ENCODE peak calls at places on chromosomes 6 and 20, in nine cellular contexts. One of them, this sample, is unnamed.

GRCh38 chr6:53043626-53044025 is 21.6 kb upstream of the FBXO9 start:
- DNase-seq in keratinocyte: no peak
- DNase-seq in H1: no peak
- DNase-seq in upper lobe of right lung: no peak
- DNase-seq in CD8-positive, alpha-beta T cell: no peak
- DNase-seq in A549: no peak
- DNase-seq in HFF-Myc: no peak
- DNase-seq in astrocyte of the cerebellum: no peak
- DNase-seq in cardiac muscle cell: peak
- DNase-seq in this sample: no peak

GRCh38 chr20:57999465-58000111 is 228.9 kb downstream of the ANKRD60 start:
- DNase-seq in keratinocyte: no peak
- DNase-seq in H1: peak
- DNase-seq in upper lobe of right lung: no peak
- DNase-seq in CD8-positive, alpha-beta T cell: no peak
- DNase-seq in A549: no peak
- DNase-seq in HFF-Myc: no peak
- DNase-seq in astrocyte of the cerebellum: no peak
- DNase-seq in cardiac muscle cell: peak
- DNase-seq in this sample: no peak

GRCh38 chr6:168732676-168733075 is 291.7 kb downstream of the SMOC2 start:
- DNase-seq in keratinocyte: no peak
- DNase-seq in H1: no peak
- DNase-seq in upper lobe of right lung: no peak
- DNase-seq in CD8-positive, alpha-beta T cell: no peak
- DNase-seq in A549: no peak
- DNase-seq in HFF-Myc: no peak
- DNase-seq in astrocyte of the cerebellum: no peak
- DNase-seq in cardiac muscle cell: no peak
- DNase-seq in this sample: no peak

GRCh38 chr6:144931172-144932035 is 646.3 kb downstream of the UTRN start:
- DNase-seq in keratinocyte: no peak
- DNase-seq in H1: peak
- DNase-seq in upper lobe of right lung: no peak
- DNase-seq in CD8-positive, alpha-beta T cell: no peak
- DNase-seq in A549: peak
- DNase-seq in HFF-Myc: no peak
- DNase-seq in astrocyte of the cerebellum: peak
- DNase-seq in cardiac muscle cell: peak
- DNase-seq in this sample: no peak

GRCh38 chr6:37630281-37630799 is 67.3 kb downstream of the MDGA1 start:
- DNase-seq in keratinocyte: peak
- DNase-seq in H1: no peak
- DNase-seq in upper lobe of right lung: no peak
- DNase-seq in CD8-positive, alpha-beta T cell: no peak
- DNase-seq in A549: peak
- DNase-seq in HFF-Myc: peak
- DNase-seq in astrocyte of the cerebellum: peak
- DNase-seq in cardiac muscle cell: peak
- DNase-seq in this sample: peak

GRCh38 chr20:11457476-11457875 is 460.2 kb upstream of the BTBD3 start:
- DNase-seq in keratinocyte: no peak
- DNase-seq in H1: no peak
- DNase-seq in upper lobe of right lung: no peak
- DNase-seq in CD8-positive, alpha-beta T cell: no peak
- DNase-seq in A549: no peak
- DNase-seq in HFF-Myc: no peak
- DNase-seq in astrocyte of the cerebellum: peak
- DNase-seq in cardiac muscle cell: peak
- DNase-seq in this sample: no peak

GRCh38 chr6:141164042-141164748 is 968.5 kb upstream of the GJE1 start:
- DNase-seq in keratinocyte: no peak
- DNase-seq in H1: no peak
- DNase-seq in upper lobe of right lung: no peak
- DNase-seq in CD8-positive, alpha-beta T cell: no peak
- DNase-seq in A549: no peak
- DNase-seq in HFF-Myc: no peak
- DNase-seq in astrocyte of the cerebellum: no peak
- DNase-seq in cardiac muscle cell: peak
- DNase-seq in this sample: no peak

GRCh38 chr20:17431621-17432364 is 99.4 kb downstream of the BFSP1 start:
- DNase-seq in keratinocyte: no peak
- DNase-seq in H1: peak
- DNase-seq in upper lobe of right lung: peak
- DNase-seq in CD8-positive, alpha-beta T cell: no peak
- DNase-seq in A549: peak
- DNase-seq in HFF-Myc: peak
- DNase-seq in astrocyte of the cerebellum: peak
- DNase-seq in cardiac muscle cell: peak
- DNase-seq in this sample: no peak

GRCh38 chr20:17233621-17234020 is 6.8 kb downstream of the PCSK2 start:
- DNase-seq in keratinocyte: no peak
- DNase-seq in H1: no peak
- DNase-seq in upper lobe of right lung: no peak
- DNase-seq in CD8-positive, alpha-beta T cell: no peak
- DNase-seq in A549: no peak
- DNase-seq in HFF-Myc: no peak
- DNase-seq in astrocyte of the cerebellum: no peak
- DNase-seq in cardiac muscle cell: no peak
- DNase-seq in this sample: no peak

GRCh38 chr6:108163267-108163643 is 2.6 kb upstream of the NR2E1 start:
- DNase-seq in keratinocyte: peak
- DNase-seq in H1: no peak
- DNase-seq in upper lobe of right lung: no peak
- DNase-seq in CD8-positive, alpha-beta T cell: no peak
- DNase-seq in A549: no peak
- DNase-seq in HFF-Myc: no peak
- DNase-seq in astrocyte of the cerebellum: no peak
- DNase-seq in cardiac muscle cell: no peak
- DNase-seq in this sample: no peak

GRCh38 chr6:17525637-17526036 is 74.5 kb upstream of the FAM8A1 start:
- DNase-seq in keratinocyte: no peak
- DNase-seq in H1: no peak
- DNase-seq in upper lobe of right lung: no peak
- DNase-seq in CD8-positive, alpha-beta T cell: no peak
- DNase-seq in A549: no peak
- DNase-seq in HFF-Myc: no peak
- DNase-seq in astrocyte of the cerebellum: no peak
- DNase-seq in cardiac muscle cell: no peak
- DNase-seq in this sample: no peak

GRCh38 chr6:169230923-169231789 is 22.5 kb downstream of the THBS2 start:
- DNase-seq in keratinocyte: no peak
- DNase-seq in H1: peak
- DNase-seq in upper lobe of right lung: no peak
- DNase-seq in CD8-positive, alpha-beta T cell: no peak
- DNase-seq in A549: no peak
- DNase-seq in HFF-Myc: no peak
- DNase-seq in astrocyte of the cerebellum: no peak
- DNase-seq in cardiac muscle cell: no peak
- DNase-seq in this sample: no peak

GRCh38 chr6:121210943-121211342 is 123.3 kb downstream of the TBC1D32 start:
- DNase-seq in keratinocyte: no peak
- DNase-seq in H1: no peak
- DNase-seq in upper lobe of right lung: no peak
- DNase-seq in CD8-positive, alpha-beta T cell: no peak
- DNase-seq in A549: no peak
- DNase-seq in HFF-Myc: no peak
- DNase-seq in astrocyte of the cerebellum: no peak
- DNase-seq in cardiac muscle cell: no peak
- DNase-seq in this sample: no peak

GRCh38 chr6:132513821-132514545 is 1.1 kb upstream of the STX7 start:
- DNase-seq in keratinocyte: no peak
- DNase-seq in H1: no peak
- DNase-seq in upper lobe of right lung: no peak
- DNase-seq in CD8-positive, alpha-beta T cell: no peak
- DNase-seq in A549: no peak
- DNase-seq in HFF-Myc: no peak
- DNase-seq in astrocyte of the cerebellum: no peak
- DNase-seq in cardiac muscle cell: no peak
- DNase-seq in this sample: no peak
- H3K4me3 ChIP-seq in keratinocyte: no peak
- H3K4me3 ChIP-seq in H1: no peak
- H3K4me3 ChIP-seq in upper lobe of right lung: peak
- H3K4me3 ChIP-seq in CD8-positive, alpha-beta T cell: no peak
- H3K4me3 ChIP-seq in A549: no peak
- H3K4me3 ChIP-seq in HFF-Myc: no peak
- H3K4me3 ChIP-seq in astrocyte of the cerebellum: no peak
- H3K4me3 ChIP-seq in cardiac muscle cell: no peak
- H3K4me3 ChIP-seq in this sample: no peak

DNA sequence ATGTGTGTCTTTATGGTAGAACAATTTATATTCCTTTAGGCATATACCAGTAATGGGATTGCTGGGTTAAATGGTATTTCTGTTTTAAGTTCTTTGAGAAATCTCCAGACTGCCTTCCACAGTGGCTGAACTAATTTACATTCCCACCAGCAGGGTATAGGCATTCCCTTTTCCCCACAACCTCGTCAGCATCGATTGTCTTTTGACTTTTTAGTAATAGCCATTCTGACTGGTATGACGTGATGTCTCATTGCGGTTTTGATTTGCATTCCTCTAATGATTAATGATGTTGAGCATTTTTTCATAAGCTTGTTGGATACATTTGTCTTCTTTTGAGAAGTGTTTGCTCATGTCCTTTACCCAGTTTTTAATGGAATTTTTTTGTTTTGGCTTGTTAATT is 5.3 kb upstream of the TASP1 start:
- DNase-seq in keratinocyte: peak
- DNase-seq in H1: no peak
- DNase-seq in upper lobe of right lung: no peak
- DNase-seq in CD8-positive, alpha-beta T cell: no peak
- DNase-seq in A549: no peak
- DNase-seq in HFF-Myc: no peak
- DNase-seq in astrocyte of the cerebellum: peak
- DNase-seq in cardiac muscle cell: peak
- DNase-seq in this sample: no peak
- TF ChIP-seq CTCF in keratinocyte: no peak
- TF ChIP-seq CTCF in H1: no peak
- TF ChIP-seq CTCF in upper lobe of right lung: no peak
- TF ChIP-seq CTCF in CD8-positive, alpha-beta T cell: no peak
- TF ChIP-seq CTCF in A549: no peak
- TF ChIP-seq CTCF in HFF-Myc: no peak
- TF ChIP-seq CTCF in astrocyte of the cerebellum: peak
- TF ChIP-seq CTCF in cardiac muscle cell: no peak
- TF ChIP-seq CTCF in this sample: no peak

GRCh38 chr6:28814032-28814976 is 109.5 kb downstream of the TRIM27 start:
- DNase-seq in keratinocyte: no peak
- DNase-seq in H1: peak
- DNase-seq in upper lobe of right lung: no peak
- DNase-seq in CD8-positive, alpha-beta T cell: no peak
- DNase-seq in A549: no peak
- DNase-seq in HFF-Myc: no peak
- DNase-seq in astrocyte of the cerebellum: no peak
- DNase-seq in cardiac muscle cell: no peak
- DNase-seq in this sample: no peak

GRCh38 chr6:28816339-28816908 is 107.4 kb downstream of the TRIM27 start:
- DNase-seq in keratinocyte: no peak
- DNase-seq in H1: no peak
- DNase-seq in upper lobe of right lung: no peak
- DNase-seq in CD8-positive, alpha-beta T cell: no peak
- DNase-seq in A549: no peak
- DNase-seq in HFF-Myc: no peak
- DNase-seq in astrocyte of the cerebellum: no peak
- DNase-seq in cardiac muscle cell: no peak
- DNase-seq in this sample: no peak

GRCh38 chr6:28816909-28817807 is 106.6 kb downstream of the TRIM27 start:
- DNase-seq in keratinocyte: no peak
- DNase-seq in H1: peak
- DNase-seq in upper lobe of right lung: no peak
- DNase-seq in CD8-positive, alpha-beta T cell: no peak
- DNase-seq in A549: no peak
- DNase-seq in HFF-Myc: peak
- DNase-seq in astrocyte of the cerebellum: no peak
- DNase-seq in cardiac muscle cell: peak
- DNase-seq in this sample: peak

GRCh38 chr6:28812778-28813569 is 110.8 kb downstream of the TRIM27 start:
- DNase-seq in keratinocyte: no peak
- DNase-seq in H1: no peak
- DNase-seq in upper lobe of right lung: no peak
- DNase-seq in CD8-positive, alpha-beta T cell: no peak
- DNase-seq in A549: no peak
- DNase-seq in HFF-Myc: no peak
- DNase-seq in astrocyte of the cerebellum: no peak
- DNase-seq in cardiac muscle cell: no peak
- DNase-seq in this sample: no peak

DNA sequence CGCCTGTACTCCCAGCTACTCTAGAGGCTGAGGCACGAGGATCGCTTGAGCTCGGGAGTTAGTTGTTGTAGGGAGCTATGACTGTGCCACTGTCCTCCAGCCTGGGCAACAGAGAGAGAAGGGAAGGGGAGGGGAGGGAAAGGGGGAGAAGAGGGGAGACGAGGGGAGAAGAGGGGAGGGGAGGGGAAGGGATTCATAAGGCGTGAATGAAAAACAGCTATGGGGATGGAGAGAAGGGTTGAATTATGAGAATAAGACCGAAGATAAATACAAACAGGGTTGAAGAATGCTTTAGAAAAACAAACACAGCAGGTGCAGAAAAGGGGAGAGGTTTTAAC is 106.0 kb downstream of the TRIM27 start:
- DNase-seq in keratinocyte: no peak
- DNase-seq in H1: no peak
- DNase-seq in upper lobe of right lung: no peak
- DNase-seq in CD8-positive, alpha-beta T cell: no peak
- DNase-seq in A549: no peak
- DNase-seq in HFF-Myc: no peak
- DNase-seq in astrocyte of the cerebellum: no peak
- DNase-seq in cardiac muscle cell: no peak
- DNase-seq in this sample: no peak
- H3K4me3 ChIP-seq in keratinocyte: no peak
- H3K4me3 ChIP-seq in H1: peak
- H3K4me3 ChIP-seq in upper lobe of right lung: no peak
- H3K4me3 ChIP-seq in CD8-positive, alpha-beta T cell: no peak
- H3K4me3 ChIP-seq in A549: peak
- H3K4me3 ChIP-seq in HFF-Myc: peak
- H3K4me3 ChIP-seq in astrocyte of the cerebellum: no peak
- H3K4me3 ChIP-seq in cardiac muscle cell: no peak
- H3K4me3 ChIP-seq in this sample: no peak

DNA sequence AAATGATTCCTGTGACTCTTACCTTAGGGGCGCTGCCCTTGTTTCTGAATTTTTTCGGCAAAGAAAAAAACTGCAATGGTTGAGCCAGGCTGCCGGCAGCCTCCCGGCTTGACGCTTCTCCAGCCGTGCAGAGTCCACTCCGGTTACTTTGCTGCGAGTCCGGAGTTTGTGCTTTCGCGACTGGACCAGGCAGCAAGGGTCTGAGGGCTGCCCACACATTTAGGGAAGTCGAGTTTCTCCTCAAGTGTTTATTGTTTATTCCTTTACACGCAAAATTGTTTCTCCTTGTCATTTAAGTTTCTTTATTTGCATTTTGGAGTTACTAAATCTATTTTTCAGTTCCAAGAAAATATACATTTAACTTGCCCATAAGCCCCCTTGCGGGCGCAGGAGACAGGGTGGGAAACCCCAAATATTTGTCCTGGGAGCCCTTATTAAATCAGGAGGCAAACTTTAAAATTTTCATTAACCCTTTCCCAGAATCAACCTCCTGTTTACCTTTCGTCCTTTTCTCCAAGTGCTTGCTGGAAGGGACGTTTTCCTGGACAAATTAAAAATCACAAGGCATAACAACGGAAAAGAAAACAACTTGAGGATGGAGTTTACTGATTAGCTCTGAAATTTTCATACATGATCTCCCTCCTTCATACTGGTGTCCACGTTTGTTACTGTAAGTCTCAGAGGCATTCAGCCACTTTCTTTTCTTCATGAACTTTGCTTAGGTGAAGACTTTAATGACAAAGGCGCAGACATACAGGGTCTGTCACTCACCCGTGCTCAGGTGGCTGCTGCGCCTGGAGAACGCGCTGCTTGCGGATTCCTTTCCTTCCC is 1.7 kb upstream of the PDE10A start:
- DNase-seq in keratinocyte: no peak
- DNase-seq in H1: no peak
- DNase-seq in upper lobe of right lung: no peak
- DNase-seq in CD8-positive, alpha-beta T cell: no peak
- DNase-seq in A549: no peak
- DNase-seq in HFF-Myc: no peak
- DNase-seq in astrocyte of the cerebellum: no peak
- DNase-seq in cardiac muscle cell: peak
- DNase-seq in this sample: no peak
- TF ChIP-seq CTCF in keratinocyte: no peak
- TF ChIP-seq CTCF in H1: no peak
- TF ChIP-seq CTCF in upper lobe of right lung: no peak
- TF ChIP-seq CTCF in CD8-positive, alpha-beta T cell: no peak
- TF ChIP-seq CTCF in A549: no peak
- TF ChIP-seq CTCF in HFF-Myc: no peak
- TF ChIP-seq CTCF in astrocyte of the cerebellum: peak
- TF ChIP-seq CTCF in cardiac muscle cell: peak
- TF ChIP-seq CTCF in this sample: no peak

This sample was measured in AG04449.